ENCODE peak calls at places on chromosome X, in nine cellular contexts. P, O, R, I, A, C, J, M and D are unnamed samples.

GRCh38 chrX:42531431-42531830 is 246.5 kb downstream of the PPP1R2C start:
- DNase-seq in P (no peak), O (no peak), R (no peak), I (no peak), A (no peak), C (no peak), J (peak; percentile 36), M (peak; percentile 44), D (no peak)

GRCh38 chrX:29890646-29891200 is 324.6 kb upstream of the MAGEB2 start:
- DNase-seq in P (no peak), O (no peak), R (no peak), I (no peak), A (no peak), C (no peak), J (no peak), M (no peak), D (no peak)

GRCh38 chrX:71871367-71871766 is 39.3 kb upstream of the NHSL2 start:
- DNase-seq in P (no peak), O (peak; percentile 87), R (no peak), I (no peak), A (no peak), C (no peak), J (no peak), M (no peak), D (no peak)

GRCh38 chrX:150574824-150575409 is 6.5 kb downstream of the MTM1 start:
- DNase-seq in P (no peak), O (no peak), R (no peak), I (no peak), A (no peak), C (no peak), J (no peak), M (no peak), D (no peak)

GRCh38 chrX:77160301-77160700 is 286.9 kb upstream of the FGF16 start:
- DNase-seq in P (no peak), O (no peak), R (no peak), I (no peak), A (peak; percentile 1), C (no peak), J (no peak), M (no peak), D (no peak)

GRCh38 chrX:47078129-47079043 is at the start of gene RGN:
- DNase-seq in P (no peak), O (no peak), R (peak; percentile 33), I (no peak), A (no peak), C (no peak), J (peak; percentile 32), M (peak; percentile 61), D (no peak)

GRCh38 chrX:98067611-98068010 is 1183.9 kb downstream of the RPA4 start:
- DNase-seq in P (no peak), O (no peak), R (no peak), I (no peak), A (no peak), C (no peak), J (peak; percentile 26), M (no peak), D (no peak)

GRCh38 chrX:104854188-104854587 is 288.2 kb downstream of the IL1RAPL2 start:
- DNase-seq in P (no peak), O (peak; percentile 81), R (no peak), I (no peak), A (no peak), C (no peak), J (no peak), M (no peak), D (no peak)

GRCh38 chrX:107766470-107767140 is 9.0 kb downstream of the TSC22D3 start:
- DNase-seq in P (peak; percentile 25), O (peak; percentile 42), R (peak; percentile 73), I (peak; percentile 76), A (no peak), C (no peak), J (peak; percentile 28), M (no peak), D (no peak)

GRCh38 chrX:137748827-137749226 is 182.9 kb downstream of the ZIC3 start:
- DNase-seq in P (no peak), O (no peak), R (no peak), I (no peak), A (no peak), C (no peak), J (no peak), M (no peak), D (no peak)

GRCh38 chrX:10564484-10564883 is 55.9 kb downstream of the MID1 start:
- DNase-seq in P (no peak), O (no peak), R (no peak), I (no peak), A (no peak), C (no peak), J (no peak), M (no peak), D (no peak)

GRCh38 chrX:23436875-23437274 is 102.2 kb downstream of the PTCHD1 start:
- DNase-seq in P (no peak), O (no peak), R (no peak), I (no peak), A (no peak), C (no peak), J (no peak), M (no peak), D (no peak)

GRCh38 chrX:148382983-148383382 is 117.4 kb upstream of the AFF2 start:
- DNase-seq in P (no peak), O (no peak), R (no peak), I (no peak), A (no peak), C (no peak), J (no peak), M (no peak), D (no peak)

GRCh38 chrX:71615056-71615455 is 3.3 kb downstream of the CXCR3 start:
- DNase-seq in P (no peak), O (no peak), R (no peak), I (no peak), A (no peak), C (no peak), J (no peak), M (no peak), D (no peak)

GRCh38 chrX:41785685-41786084 is 61.7 kb downstream of the GPR82 start:
- DNase-seq in P (no peak), O (peak; percentile 33), R (no peak), I (no peak), A (no peak), C (no peak), J (no peak), M (no peak), D (no peak)

GRCh38 chrX:122739770-122740169 is 444.3 kb upstream of the GRIA3 start:
- DNase-seq in P (no peak), O (no peak), R (no peak), I (no peak), A (peak; percentile 2), C (no peak), J (peak; percentile 8), M (no peak), D (no peak)

GRCh38 chrX:118730500-118731247 is 3.3 kb downstream of the IL13RA1 start:
- DNase-seq in P (no peak), O (peak; percentile 58), R (no peak), I (no peak), A (no peak), C (no peak), J (no peak), M (no peak), D (no peak)

GRCh38 chrX:118726887-118727685 is at the start of gene IL13RA1:
- DNase-seq in P (peak; percentile 85), O (peak; percentile 84), R (peak; percentile 81), I (peak; percentile 90), A (peak; percentile 89), C (no peak), J (peak; percentile 93), M (peak; percentile 85), D (peak; percentile 76)

GRCh38 chrX:118724775-118725174 is 2.6 kb upstream of the IL13RA1 start:
- DNase-seq in P (no peak), O (no peak), R (no peak), I (no peak), A (peak; percentile 45), C (no peak), J (no peak), M (peak; percentile 63), D (no peak)

GRCh38 chrX:118727686-118728339 is 407 bp downstream of the IL13RA1 start:
- DNase-seq in P (peak; percentile 46), O (peak; percentile 18), R (peak; percentile 66), I (peak; percentile 87), A (peak; percentile 22), C (no peak), J (peak; percentile 64), M (peak; percentile 51), D (peak; percentile 35)

GRCh38 chrX:118729043-118729652 is 1.7 kb downstream of the IL13RA1 start:
- DNase-seq in P (no peak), O (no peak), R (no peak), I (no peak), A (no peak), C (no peak), J (no peak), M (no peak), D (no peak)
- H3K27ac ChIP-seq in P (peak overlapping the region; percentile 95), O (no peak overlapping the region), R (no peak overlapping the region), I (no peak overlapping the region), A (peak overlapping the region; percentile 100), C (peak overlapping the region; percentile 94), J (peak overlapping the region; percentile 96), M (no peak overlapping the region), D (peak overlapping the region; percentile 41)

GRCh38 chrX:44980883-44981282 is 107.9 kb downstream of the KDM6A start:
- DNase-seq in P (no peak), O (no peak), R (no peak), I (no peak), A (no peak), C (no peak), J (no peak), M (no peak), D (no peak)
- H3K9me3 ChIP-seq in P (no peaks in the 10 kb centered on the region), O (no peaks in the 10 kb centered on the region), R (peaks cover 1% of the 10 kb centered on the region), I (no peaks in the 10 kb centered on the region), A (peaks cover 1% of the 10 kb centered on the region), C (no peaks in the 10 kb centered on the region), J (no peaks in the 10 kb centered on the region), M (no peaks in the 10 kb centered on the region), D (no peaks in the 10 kb centered on the region)

GRCh38 chrX:37476571-37477188 is 94.8 kb upstream of the LANCL3 start:
- DNase-seq in P (no peak), O (no peak), R (no peak), I (no peak), A (no peak), C (no peak), J (no peak), M (no peak), D (no peak)
- H3K27ac ChIP-seq in P (no peak overlapping the region), O (no peak overlapping the region), R (no peak overlapping the region), I (no peak overlapping the region), A (no peak overlapping the region), C (no peak overlapping the region), J (no peak overlapping the region), M (no peak overlapping the region), D (no peak overlapping the region)

DNA sequence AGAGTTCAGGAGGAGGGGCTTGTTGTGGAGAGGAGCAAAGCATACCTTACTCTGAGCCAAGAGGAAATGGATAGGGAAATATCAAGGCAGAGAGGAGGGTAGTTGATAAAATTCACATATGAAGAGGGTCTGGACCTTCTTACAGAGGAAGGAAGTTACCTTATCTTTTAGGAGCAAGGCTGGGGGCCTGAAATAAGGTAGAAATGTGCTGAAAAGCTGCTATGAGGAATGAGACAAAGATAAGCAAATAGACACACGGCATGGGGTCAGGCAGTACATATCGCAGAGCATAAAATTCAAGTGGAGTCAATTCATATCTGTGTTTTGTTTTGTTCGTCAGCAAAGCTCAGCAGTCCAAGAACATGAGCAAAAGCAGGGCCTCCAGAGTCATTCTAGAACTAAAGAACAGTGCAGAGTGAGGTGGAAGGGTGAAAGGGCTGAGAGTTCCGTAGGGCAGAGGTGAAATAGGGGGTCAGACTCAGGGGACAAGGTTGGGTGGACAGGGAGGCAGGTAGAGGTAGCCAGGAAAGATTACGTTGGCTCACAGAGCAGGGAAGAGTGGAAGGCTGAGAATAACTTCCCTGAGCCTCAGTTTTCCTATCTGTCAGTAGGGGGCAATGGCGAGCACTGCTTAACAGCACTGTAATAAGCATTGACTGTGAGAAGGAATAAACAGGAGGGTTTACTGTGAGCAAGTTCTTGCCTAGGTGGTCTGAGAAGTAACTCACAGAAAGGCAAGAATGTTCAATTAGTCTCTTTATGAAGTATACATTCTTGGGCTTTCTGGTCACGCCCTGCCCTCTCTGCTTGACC is 9.2 kb downstream of the VSIG4 start:
- DNase-seq in P (peak; percentile 25), O (peak; percentile 3), R (no peak), I (no peak), A (peak; percentile 21), C (no peak), J (peak; percentile 30), M (peak; percentile 24), D (no peak)
- H3K9me3 ChIP-seq in P (no peaks in the 10 kb centered on the region), O (peaks cover 3% of the 10 kb centered on the region), R (no peaks in the 10 kb centered on the region), I (no peaks in the 10 kb centered on the region), A (no peaks in the 10 kb centered on the region), C (no peaks in the 10 kb centered on the region), J (no peaks in the 10 kb centered on the region), M (no peaks in the 10 kb centered on the region), D (no peaks in the 10 kb centered on the region)